ENCODE peak calls at places on chromosomes 3 and 15, in four cellular contexts. Q is tibial artery; V is CD8-positive, alpha-beta T cell; B is Calu3. P is an unnamed sample.
A peak's percentile ranks its signal among the peaks of the same experiment; 100 is the strongest.

GRCh38 chr3:16290827-16291196 is 25.8 kb downstream of the OXNAD1 start:
- DNase-seq in Q (no peak), V (no peak), B (no peak), P (no peak)

GRCh38 chr3:53230041-53230621 is 25.7 kb downstream of the TKT start:
- DNase-seq in Q (no peak), V (no peak), B (no peak), P (peak; percentile 27)

GRCh38 chr15:72341361-72341760 is 21.4 kb upstream of the CELF6 start:
- DNase-seq in Q (no peak), V (no peak), B (peak; percentile 9), P (no peak)

GRCh38 chr3:46662771-46663551 is 30.5 kb downstream of the ALS2CL start:
- DNase-seq in Q (no peak), V (no peak), B (no peak), P (peak; percentile 37)

GRCh38 chr3:5400959-5401358 is 213.5 kb downstream of the EDEM1 start:
- DNase-seq in Q (no peak), V (no peak), B (no peak), P (no peak)

GRCh38 chr3:45185052-45185451 is 38.9 kb upstream of the CDCP1 start:
- DNase-seq in Q (no peak), V (no peak), B (no peak), P (no peak)

GRCh38 chr15:77118787-77119410 is 48.0 kb upstream of the TSPAN3 start:
- DNase-seq in Q (peak; percentile 40), V (no peak), B (peak; percentile 51), P (no peak)

GRCh38 chr3:37962906-37963486 is 27.6 kb upstream of the VILL start:
- DNase-seq in Q (no peak), V (no peak), B (no peak), P (no peak)

GRCh38 chr3:46711770-46712169 is 5.9 kb downstream of the PRSS50 start:
- DNase-seq in Q (no peak), V (no peak), B (no peak), P (no peak)

GRCh38 chr3:125440559-125440955 is 65.4 kb upstream of the ZNF148 start:
- DNase-seq in Q (no peak), V (no peak), B (peak; percentile 61), P (no peak)

GRCh38 chr15:80778964-80779657 is at the start of gene CEMIP:
- DNase-seq in Q (peak; percentile 45), V (no peak), B (peak; percentile 94), P (no peak)

GRCh38 chr15:33985287-33985686 is 17.0 kb downstream of the CHRM5 start:
- DNase-seq in Q (no peak), V (no peak), B (no peak), P (no peak)

GRCh38 chr3:105173972-105174371 is 192.7 kb upstream of the ALCAM start:
- DNase-seq in Q (no peak), V (no peak), B (no peak), P (no peak)

GRCh38 chr3:18302517-18302916 is 122.6 kb downstream of the SATB1 start:
- DNase-seq in Q (no peak), V (no peak), B (no peak), P (no peak)

GRCh38 chr15:100614336-100614735 is 11.9 kb downstream of the ASB7 start:
- DNase-seq in Q (no peak), V (no peak), B (no peak), P (no peak)

GRCh38 chr15:60243769-60244168 is 154.0 kb downstream of the ANXA2 start:
- DNase-seq in Q (no peak), V (no peak), B (no peak), P (no peak)

GRCh38 chr3:106836906-106837305 is 540.3 kb upstream of the CCDC54 start:
- DNase-seq in Q (no peak), V (no peak), B (no peak), P (no peak)

GRCh38 chr3:134607054-134608022 is 43.5 kb downstream of the KY start:
- DNase-seq in Q (no peak), V (no peak), B (no peak), P (no peak)

GRCh38 chr3:158737410-158737809 is 5.2 kb upstream of the RARRES1 start:
- DNase-seq in Q (no peak), V (no peak), B (no peak), P (no peak)

GRCh38 chr3:148739720-148740119 is 42.0 kb downstream of the AGTR1 start:
- DNase-seq in Q (no peak), V (no peak), B (no peak), P (no peak)

GRCh38 chr3:156750191-156750873 is 75.8 kb upstream of the LEKR1 start:
- DNase-seq in Q (no peak), V (no peak), B (no peak), P (no peak)

GRCh38 chr15:75891895-75892294 is 11.8 kb upstream of the FBXO22 start:
- DNase-seq in Q (no peak), V (no peak), B (no peak), P (no peak)

GRCh38 chr3:16373270-16373785 is 108.3 kb downstream of the OXNAD1 start:
- DNase-seq in Q (no peak), V (no peak), B (no peak), P (no peak)

GRCh38 chr3:162643245-162643644 is 1146.6 kb downstream of the OTOL1 start:
- DNase-seq in Q (no peak), V (no peak), B (no peak), P (no peak)

GRCh38 chr15:58229297-58229768 is 91.2 kb downstream of the AQP9 start:
- DNase-seq in Q (no peak), V (no peak), B (no peak), P (no peak)

GRCh38 chr3:177134166-177134565 is 63.1 kb downstream of the TBL1XR1 start:
- DNase-seq in Q (no peak), V (no peak), B (no peak), P (no peak)

GRCh38 chr3:37329465-37329864 is 155.1 kb upstream of the LRRFIP2 start:
- DNase-seq in Q (no peak), V (no peak), B (no peak), P (no peak)

GRCh38 chr3:138774529-138775253 is 60.0 kb downstream of the PIK3CB start:
- DNase-seq in Q (peak; percentile 68), V (no peak), B (peak; percentile 71), P (peak; percentile 67)

GRCh38 chr15:67915374-67916050 is 75.7 kb upstream of the RNU6-1 start:
- DNase-seq in Q (peak; percentile 72), V (no peak), B (no peak), P (no peak)

GRCh38 chr3:124295358-124295757 is 303.4 kb upstream of the ROPN1 start:
- DNase-seq in Q (no peak), V (no peak), B (no peak), P (no peak)

GRCh38 chr3:38588276-38588971 is 61.1 kb downstream of the SCN5A start:
- DNase-seq in Q (peak; percentile 8), V (no peak), B (no peak), P (peak; percentile 28)

GRCh38 chr3:141164844-141165243 is 66.8 kb upstream of the PXYLP1 start:
- DNase-seq in Q (no peak), V (no peak), B (no peak), P (no peak)

GRCh38 chr15:58988011-58988785 is 735 bp downstream of the RNF111 start:
- DNase-seq in Q (peak; percentile 67), V (peak; percentile 52), B (peak; percentile 70), P (peak; percentile 81)

GRCh38 chr3:64260391-64260790 is 35.1 kb upstream of the PRICKLE2 start:
- DNase-seq in Q (no peak), V (no peak), B (no peak), P (no peak)

GRCh38 chr3:64264491-64265109 is 39.3 kb upstream of the PRICKLE2 start:
- DNase-seq in Q (no peak), V (no peak), B (no peak), P (no peak)

GRCh38 chr3:64259646-64260045 is 34.4 kb upstream of the PRICKLE2 start:
- DNase-seq in Q (no peak), V (no peak), B (no peak), P (no peak)

GRCh38 chr3:64266065-64266874 is 41.0 kb upstream of the PRICKLE2 start:
- DNase-seq in Q (peak; percentile 60), V (no peak), B (no peak), P (no peak)

GRCh38 chr3:64262574-64263114 is 37.4 kb upstream of the PRICKLE2 start:
- DNase-seq in Q (no peak), V (no peak), B (no peak), P (no peak)
- TF ChIP-seq CTCF in Q (no peak), V (no peak), B (no peak), P (no peak)

DNA sequence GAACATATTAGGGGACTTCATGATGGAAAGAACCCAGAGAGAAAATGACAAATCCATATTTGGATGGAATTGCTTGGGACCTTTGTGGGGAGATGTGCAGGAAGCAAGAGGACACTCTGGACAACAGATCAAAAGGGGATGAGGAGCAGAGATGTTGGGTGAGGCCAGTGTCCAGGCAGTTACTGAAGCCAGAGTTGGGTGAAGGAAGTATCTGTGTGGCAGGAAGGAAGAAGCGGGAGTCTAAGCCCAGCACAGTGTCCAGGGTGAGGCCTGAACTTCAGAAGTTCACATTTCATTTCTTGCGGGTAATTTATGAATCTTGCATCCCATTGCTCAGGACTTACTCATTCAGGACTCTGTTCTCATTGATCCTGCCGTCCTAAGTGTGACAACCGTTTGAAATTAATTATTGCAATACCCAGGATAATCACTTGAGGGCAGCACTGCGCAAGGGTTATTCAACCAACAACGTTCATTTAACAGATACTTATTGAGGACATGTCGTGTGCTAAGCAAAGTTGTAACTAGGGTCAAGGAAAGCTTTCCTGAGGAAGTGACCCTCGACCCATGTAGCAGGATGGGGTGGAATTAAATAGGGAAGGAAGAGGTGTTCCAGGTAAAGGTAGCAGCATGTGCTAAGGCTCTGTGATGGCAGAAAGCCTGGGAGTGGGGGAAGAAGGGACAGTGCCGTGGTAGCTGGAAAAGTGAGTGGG is 61.3 kb upstream of the CMTM8 start:
- DNase-seq in Q (no peak), V (peak; percentile 37), B (peak; percentile 83), P (no peak)
- TF ChIP-seq CTCF in Q (peak; percentile 36), V (peak; percentile 57), B (no peak), P (peak; percentile 76)

GRCh38 chr3:87898971-87899370 is 159.8 kb downstream of the CGGBP1 start:
- DNase-seq in Q (no peak), V (no peak), B (no peak), P (no peak)

GRCh38 chr3:87895983-87896382 is 162.8 kb downstream of the CGGBP1 start:
- DNase-seq in Q (no peak), V (no peak), B (no peak), P (no peak)

GRCh38 chr3:87901141-87901540 is 157.7 kb downstream of the CGGBP1 start:
- DNase-seq in Q (no peak), V (no peak), B (no peak), P (no peak)

DNA sequence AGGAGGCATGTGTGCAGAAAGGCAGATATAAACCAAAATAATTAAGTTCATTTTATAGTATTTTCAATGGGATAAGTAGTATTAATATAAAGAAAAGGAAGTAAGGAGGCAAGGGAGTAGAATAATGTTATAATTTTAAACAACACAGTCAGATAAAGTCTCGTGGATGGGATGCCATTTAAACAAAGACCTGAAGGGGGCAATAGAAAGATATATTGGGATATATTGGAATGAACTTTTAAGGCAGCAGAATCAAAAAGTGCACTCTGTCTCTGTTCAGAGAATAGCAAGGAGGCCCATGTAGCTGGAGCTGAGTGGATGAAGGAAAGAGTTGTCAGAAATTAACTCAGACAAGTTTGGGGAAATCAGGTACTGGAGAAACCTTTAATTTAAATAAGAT is 158.7 kb downstream of the CGGBP1 start:
- DNase-seq in Q (no peak), V (no peak), B (no peak), P (no peak)
- TF ChIP-seq CTCF in Q (peak; percentile 23), V (no peak), B (no peak), P (no peak)

DNA sequence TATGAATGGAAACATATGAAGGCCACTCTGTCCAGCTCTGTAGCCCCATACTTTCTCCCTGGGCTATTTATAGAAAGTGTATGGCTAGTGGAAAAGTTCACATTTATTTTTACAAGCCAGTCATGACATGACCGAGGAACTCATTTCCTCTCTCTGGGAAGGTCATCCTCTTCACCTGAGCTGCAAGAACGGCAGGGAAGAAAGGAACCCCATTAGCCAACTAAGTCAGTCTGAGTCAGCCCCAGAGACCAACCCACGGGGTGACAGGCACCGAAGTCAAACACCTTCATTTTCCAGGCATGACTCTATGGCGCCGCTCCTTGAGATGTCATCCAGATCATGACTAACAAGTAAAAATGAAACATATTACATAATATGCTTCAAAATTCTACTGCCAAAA is 4.8 kb downstream of the PAQR9 start:
- DNase-seq in Q (no peak), V (no peak), B (peak; percentile 74), P (no peak)
- TF ChIP-seq CTCF in Q (no peak), V (no peak), B (no peak), P (no peak)